ENCODE peak calls at places on chromosomes 5 and 9, in five cellular contexts. H, A, X, Q and I are unnamed samples.

GRCh38 chr5:83095973-83096539 is 18.7 kb downstream of the XRCC4 start:
- DNase-seq in H (no peak), A (peak; percentile 34), X (no peak), Q (no peak), I (no peak)

GRCh38 chr5:94281402-94281801 is 337.0 kb downstream of the KIAA0825 start:
- DNase-seq in H (no peak), A (no peak), X (no peak), Q (no peak), I (no peak)

GRCh38 chr9:33884856-33885701 is 68.1 kb downstream of the UBE2R2 start:
- DNase-seq in H (no peak), A (peak; percentile 30), X (peak; percentile 58), Q (no peak), I (no peak)

GRCh38 chr9:136721339-136722092 is 9.1 kb downstream of the DIPK1B start:
- DNase-seq in H (no peak), A (peak; percentile 51), X (no peak), Q (no peak), I (no peak)

GRCh38 chr5:14917719-14918118 is 46.1 kb upstream of the ANKH start:
- DNase-seq in H (no peak), A (no peak), X (no peak), Q (no peak), I (no peak)

GRCh38 chr9:124661184-124661755 is 109.8 kb downstream of the NR6A1 start:
- DNase-seq in H (no peak), A (no peak), X (no peak), Q (no peak), I (no peak)

GRCh38 chr9:110282023-110282766 is 25.9 kb upstream of the TXN start:
- DNase-seq in H (no peak), A (no peak), X (no peak), Q (no peak), I (no peak)

GRCh38 chr9:88197781-88198345 is 59.6 kb upstream of the SPATA31C2 start:
- DNase-seq in H (no peak), A (no peak), X (no peak), Q (no peak), I (no peak)

GRCh38 chr9:16873131-16873787 is 2.8 kb upstream of the BNC2 start:
- DNase-seq in H (no peak), A (no peak), X (no peak), Q (no peak), I (no peak)

GRCh38 chr9:136923881-136924280 is 20.7 kb downstream of the FBXW5 start:
- DNase-seq in H (no peak), A (no peak), X (no peak), Q (no peak), I (no peak)

GRCh38 chr5:133336969-133337410 is 275.4 kb downstream of the FSTL4 start:
- DNase-seq in H (no peak), A (no peak), X (no peak), Q (no peak), I (no peak)

GRCh38 chr5:158421329-158421728 is 562.4 kb upstream of the CLINT1 start:
- DNase-seq in H (no peak), A (no peak), X (no peak), Q (no peak), I (no peak)

GRCh38 chr5:17267099-17267498 is 49.7 kb downstream of the BASP1 start:
- DNase-seq in H (no peak), A (no peak), X (no peak), Q (no peak), I (no peak)

GRCh38 chr9:123225995-123226394 is 42.4 kb downstream of the STRBP start:
- DNase-seq in H (no peak), A (no peak), X (no peak), Q (no peak), I (no peak)

GRCh38 chr9:21205204-21205603 is 1.7 kb downstream of the IFNA10 start:
- DNase-seq in H (no peak), A (no peak), X (no peak), Q (no peak), I (no peak)

GRCh38 chr5:15995206-15996052 is 184.2 kb downstream of the MARCHF11 start:
- DNase-seq in H (no peak), A (no peak), X (no peak), Q (no peak), I (peak; percentile 41)

GRCh38 chr9:122383992-122384461 is 13.2 kb downstream of the PTGS1 start:
- DNase-seq in H (no peak), A (no peak), X (no peak), Q (no peak), I (no peak)

GRCh38 chr5:86463339-86463738 is 154.4 kb upstream of the COX7C start:
- DNase-seq in H (no peak), A (no peak), X (no peak), Q (no peak), I (no peak)

GRCh38 chr9:82679488-82679887 is 383.5 kb downstream of the RASEF start:
- DNase-seq in H (no peak), A (no peak), X (no peak), Q (no peak), I (no peak)

GRCh38 chr5:89315194-89315593 is 432.2 kb upstream of the MEF2C start:
- DNase-seq in H (no peak), A (no peak), X (no peak), Q (no peak), I (no peak)

GRCh38 chr5:41094871-41095270 is 23.7 kb upstream of the MROH2B start:
- DNase-seq in H (no peak), A (no peak), X (no peak), Q (no peak), I (no peak)

GRCh38 chr5:144944936-144945335 is 774.3 kb downstream of the KCTD16 start:
- DNase-seq in H (no peak), A (no peak), X (no peak), Q (no peak), I (no peak)

GRCh38 chr9:132595319-132595718 is 12.9 kb downstream of the BARHL1 start:
- DNase-seq in H (no peak), A (no peak), X (no peak), Q (no peak), I (no peak)

GRCh38 chr9:21833090-21833801 is 30.8 kb downstream of the MTAP start:
- DNase-seq in H (no peak), A (no peak), X (no peak), Q (no peak), I (no peak)

GRCh38 chr5:175748650-175749049 is 90.8 kb downstream of the HRH2 start:
- DNase-seq in H (no peak), A (no peak), X (no peak), Q (no peak), I (no peak)

GRCh38 chr5:175749591-175749990 is 91.7 kb downstream of the HRH2 start:
- DNase-seq in H (no peak), A (peak; percentile 33), X (no peak), Q (no peak), I (no peak)

GRCh38 chr5:175752826-175753535 is 95.1 kb downstream of the HRH2 start:
- DNase-seq in H (no peak), A (no peak), X (no peak), Q (no peak), I (no peak)

GRCh38 chr5:175753536-175753890 is 95.6 kb downstream of the HRH2 start:
- DNase-seq in H (no peak), A (no peak), X (no peak), Q (no peak), I (no peak)

DNA sequence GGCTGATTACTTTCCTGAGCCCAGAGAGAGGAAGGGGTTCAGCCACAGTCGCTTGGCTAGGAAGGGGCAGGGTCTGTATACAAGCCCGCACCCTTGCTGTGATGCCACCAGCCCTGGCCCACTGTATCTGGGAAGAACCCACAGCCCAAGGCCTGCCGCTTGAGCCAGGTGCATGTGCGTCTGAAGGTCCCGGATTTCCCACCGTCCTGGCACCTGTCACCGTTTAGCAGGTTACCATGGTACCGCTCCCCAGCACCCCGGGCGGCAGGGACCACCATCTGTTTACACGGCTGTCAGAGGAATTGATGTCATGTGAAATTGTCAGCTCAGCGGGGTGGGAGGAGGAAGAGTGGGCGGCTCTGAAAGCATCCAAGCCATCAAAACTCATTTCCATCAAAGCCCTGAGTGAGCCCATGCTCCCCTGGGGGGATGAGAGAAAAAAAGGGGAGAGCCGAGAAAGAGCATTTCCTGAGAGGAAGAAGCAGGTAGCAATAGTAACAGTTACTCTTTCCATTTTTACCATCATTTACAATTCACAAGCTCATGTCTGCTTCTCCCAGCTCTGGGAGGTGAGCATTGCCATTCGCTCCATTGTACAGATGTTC is 92.7 kb downstream of the HRH2 start:
- DNase-seq in H (no peak), A (no peak), X (no peak), Q (no peak), I (no peak)
- H3K27me3 ChIP-seq in H (no peaks in the 10 kb centered on the region), A (peaks cover 5% of the 10 kb centered on the region), X (no peaks in the 10 kb centered on the region), Q (no peaks in the 10 kb centered on the region), I (peaks cover 8% of the 10 kb centered on the region)

GRCh38 chr5:191949-192690 is 825 bp downstream of the LRRC14B start:
- DNase-seq in H (no peak), A (no peak), X (no peak), Q (no peak), I (no peak)
- H3K27me3 ChIP-seq in H (no peaks in the 10 kb centered on the region), A (no peaks in the 10 kb centered on the region), X (peaks cover 8% of the 10 kb centered on the region), Q (no peaks in the 10 kb centered on the region), I (no peaks in the 10 kb centered on the region)

GRCh38 chr5:140073296-140073695 is 30.2 kb upstream of the NRG2 start:
- DNase-seq in H (no peak), A (no peak), X (no peak), Q (no peak), I (no peak)

GRCh38 chr5:140072812-140073211 is 29.7 kb upstream of the NRG2 start:
- DNase-seq in H (no peak), A (no peak), X (no peak), Q (no peak), I (no peak)

GRCh38 chr5:140075371-140075770 is 32.3 kb upstream of the NRG2 start:
- DNase-seq in H (no peak), A (no peak), X (no peak), Q (no peak), I (no peak)

GRCh38 chr5:140076788-140077187 is 33.7 kb upstream of the NRG2 start:
- DNase-seq in H (no peak), A (no peak), X (no peak), Q (no peak), I (no peak)

GRCh38 chr5:140076142-140076541 is 33.0 kb upstream of the NRG2 start:
- DNase-seq in H (no peak), A (no peak), X (no peak), Q (no peak), I (no peak)
- H3K27me3 ChIP-seq in H (peaks cover 8% of the 10 kb centered on the region), A (no peaks in the 10 kb centered on the region), X (no peaks in the 10 kb centered on the region), Q (no peaks in the 10 kb centered on the region), I (peaks cover 7% of the 10 kb centered on the region)

GRCh38 chr9:97852399-97853055 is 499 bp upstream of the FOXE1 start:
- DNase-seq in H (no peak), A (no peak), X (no peak), Q (no peak), I (no peak)

GRCh38 chr9:97850746-97851449 is 2.1 kb upstream of the FOXE1 start:
- DNase-seq in H (no peak), A (no peak), X (no peak), Q (no peak), I (no peak)

GRCh38 chr9:97851450-97851883 is 1.6 kb upstream of the FOXE1 start:
- DNase-seq in H (no peak), A (no peak), X (no peak), Q (no peak), I (no peak)

GRCh38 chr9:97853056-97853843 is at the start of gene FOXE1:
- DNase-seq in H (no peak), A (no peak), X (no peak), Q (no peak), I (no peak)

GRCh38 chr9:97852001-97852398 is 1.0 kb upstream of the FOXE1 start:
- DNase-seq in H (no peak), A (no peak), X (no peak), Q (no peak), I (no peak)
- H3K27me3 ChIP-seq in H (peaks cover 84% of the 10 kb centered on the region), A (peaks cover 98% of the 10 kb centered on the region), X (peaks cover 97% of the 10 kb centered on the region), Q (peaks cover 100% of the 10 kb centered on the region), I (peaks cover 4% of the 10 kb centered on the region)

GRCh38 chr9:93949073-93949693 is 6.0 kb downstream of the BARX1 start:
- DNase-seq in H (no peak), A (no peak), X (no peak), Q (no peak), I (no peak)
- H3K27me3 ChIP-seq in H (peaks cover 75% of the 10 kb centered on the region), A (peaks cover 89% of the 10 kb centered on the region), X (peaks cover 99% of the 10 kb centered on the region), Q (peaks cover 100% of the 10 kb centered on the region), I (peaks cover 5% of the 10 kb centered on the region)